ENCODE peak calls at places on chromosomes 2 and 18, in seven cellular contexts. Y is ovary, J is AG10803, K is A549, E is colonic mucosa, V is GM23338, I is tibial artery. Z is an unnamed sample.

GRCh38 chr2:149033716-149034115 is 4.8 kb upstream of the LYPD6B start:
- DNase-seq in I (no peak), V (peak), J (no peak), Y (no peak), E (peak), K (no peak), Z (no peak)

GRCh38 chr2:72141881-72142742 is 5.5 kb downstream of the CYP26B1 start:
- DNase-seq in E (no peak), I (no peak), K (no peak), J (no peak), Y (peak), V (no peak), Z (no peak)

GRCh38 chr2:40451926-40452605 is at the start of gene SLC8A1:
- DNase-seq in I (no peak), V (peak), K (peak), Y (peak), E (no peak), J (peak), Z (no peak)

GRCh38 chr2:203797363-203798111 is 70.0 kb upstream of the CTLA4 start:
- DNase-seq in E (no peak), K (no peak), I (no peak), J (peak), Y (no peak), V (no peak), Z (no peak)

GRCh38 chr2:207749873-207750272 is 19.8 kb downstream of the FZD5 start:
- DNase-seq in V (no peak), K (no peak), J (no peak), Y (no peak), I (no peak), E (no peak), Z (no peak)

GRCh38 chr2:121330921-121331320 is 45.9 kb upstream of the TFCP2L1 start:
- DNase-seq in J (no peak), E (no peak), V (no peak), I (no peak), K (no peak), Y (no peak), Z (no peak)

GRCh38 chr2:15907461-15908324 is 32.7 kb upstream of the MYCN start:
- DNase-seq in Y (no peak), V (no peak), I (no peak), E (no peak), J (no peak), K (no peak), Z (no peak)

GRCh38 chr18:13493071-13493470 is 233.3 kb downstream of the FAM210A start:
- DNase-seq in E (no peak), Y (no peak), K (no peak), V (no peak), J (no peak), I (no peak), Z (no peak)

GRCh38 chr2:23658466-23658942 is 268.4 kb downstream of the ATAD2B start:
- DNase-seq in J (no peak), Y (no peak), K (no peak), E (peak), V (no peak), I (no peak), Z (no peak)

GRCh38 chr18:51643483-51643882 is 446.0 kb upstream of the MEX3C start:
- DNase-seq in E (no peak), Y (no peak), K (no peak), V (no peak), I (no peak), J (no peak), Z (no peak)

GRCh38 chr2:145739679-145740078 is 1219.8 kb upstream of the ZEB2 start:
- DNase-seq in I (no peak), V (no peak), K (no peak), Y (no peak), J (no peak), E (no peak), Z (no peak)

GRCh38 chr18:74510770-74511095 is 14.6 kb downstream of the CNDP2 start:
- DNase-seq in K (no peak), V (no peak), E (no peak), J (no peak), I (no peak), Y (no peak), Z (no peak)

GRCh38 chr2:218072478-218073024 is 3.5 kb downstream of the RUFY4 start:
- DNase-seq in J (no peak), K (no peak), V (no peak), E (no peak), I (no peak), Y (no peak), Z (no peak)

GRCh38 chr2:85741211-85741610 is 12.6 kb upstream of the ATOH8 start:
- DNase-seq in Y (no peak), E (no peak), I (peak), K (peak), V (no peak), J (no peak), Z (no peak)

GRCh38 chr2:17518212-17519154 is at the start of gene RAD51AP2:
- DNase-seq in J (peak), V (peak), I (peak), K (peak), Y (peak), E (peak), Z (no peak)

GRCh38 chr2:152098033-152098797 is 629 bp downstream of the CACNB4 start:
- DNase-seq in I (peak), V (peak), J (no peak), E (peak), K (peak), Y (peak), Z (no peak)

GRCh38 chr2:226647626-226648518 is 151.7 kb downstream of the IRS1 start:
- DNase-seq in I (no peak), Y (no peak), E (no peak), V (no peak), J (no peak), K (no peak), Z (no peak)

GRCh38 chr2:73257021-73257420 is 22.9 kb downstream of the CCT7 start:
- DNase-seq in J (no peak), Y (no peak), I (no peak), V (no peak), K (no peak), E (no peak), Z (no peak)

GRCh38 chr18:8389391-8390340 is 219.6 kb upstream of the RAB12 start:
- DNase-seq in V (peak), I (peak), Y (peak), E (peak), J (peak), K (peak), Z (peak)

GRCh38 chr2:149090706-149091105 is 52.2 kb downstream of the LYPD6B start:
- DNase-seq in Y (no peak), I (no peak), E (no peak), V (no peak), K (no peak), J (peak), Z (no peak)

GRCh38 chr2:30656079-30656478 is 151.2 kb downstream of the CAPN13 start:
- DNase-seq in Y (no peak), V (no peak), E (no peak), I (no peak), J (peak), K (no peak), Z (no peak)

GRCh38 chr2:222391866-222392265 is 32.5 kb upstream of the SGPP2 start:
- DNase-seq in V (no peak), J (no peak), K (no peak), E (no peak), I (no peak), Y (no peak), Z (no peak)

GRCh38 chr2:119489232-119489952 is 34.9 kb downstream of the SCTR start:
- DNase-seq in K (no peak), V (no peak), Y (no peak), J (no peak), I (no peak), E (peak), Z (no peak)

GRCh38 chr2:197092431-197092830 is 165.9 kb upstream of the PGAP1 start:
- DNase-seq in I (no peak), E (peak), K (no peak), J (peak), V (no peak), Y (peak), Z (no peak)

GRCh38 chr2:85549095-85549494 is 10.1 kb downstream of the MAT2A start:
- DNase-seq in J (no peak), E (no peak), K (no peak), V (no peak), Y (no peak), I (no peak), Z (no peak)

GRCh38 chr2:143701785-143702184 is 572.6 kb downstream of the ARHGAP15 start:
- DNase-seq in E (no peak), K (no peak), I (no peak), Y (no peak), J (no peak), V (no peak), Z (no peak)

GRCh38 chr2:212554233-212554632 is 15.6 kb upstream of the ERBB4 start:
- DNase-seq in J (no peak), Y (no peak), E (no peak), I (no peak), V (peak), K (no peak), Z (no peak)

GRCh38 chr2:214810670-214811069 is 1.2 kb upstream of the BARD1 start:
- DNase-seq in E (peak), J (no peak), I (no peak), Y (peak), K (no peak), V (peak), Z (no peak)

GRCh38 chr2:55511508-55512124 is 7.9 kb upstream of the CFAP36 start:
- DNase-seq in E (no peak), J (peak), K (peak), Y (no peak), I (no peak), V (peak), Z (no peak)

GRCh38 chr2:149063177-149063576 is 24.7 kb downstream of the LYPD6B start:
- DNase-seq in V (no peak), I (no peak), Y (no peak), E (peak), K (no peak), J (no peak), Z (no peak)

GRCh38 chr2:177212106-177212894 is at the start of gene HNRNPA3:
- DNase-seq in J (peak), K (peak), V (peak), Y (peak), E (peak), I (peak), Z (peak)

GRCh38 chr2:133982231-133982630 is 271.6 kb upstream of the MGAT5 start:
- DNase-seq in Y (no peak), J (no peak), E (peak), V (no peak), K (no peak), I (no peak), Z (no peak)

GRCh38 chr2:99940963-99941362 is 201.4 kb downstream of the AFF3 start:
- DNase-seq in V (no peak), Y (peak), K (no peak), E (no peak), J (peak), I (no peak), Z (peak)

GRCh38 chr18:49021433-49022129 is 70.8 kb upstream of the SMAD7 start:
- DNase-seq in I (no peak), J (peak), E (peak), V (peak), K (no peak), Y (no peak), Z (no peak)

DNA sequence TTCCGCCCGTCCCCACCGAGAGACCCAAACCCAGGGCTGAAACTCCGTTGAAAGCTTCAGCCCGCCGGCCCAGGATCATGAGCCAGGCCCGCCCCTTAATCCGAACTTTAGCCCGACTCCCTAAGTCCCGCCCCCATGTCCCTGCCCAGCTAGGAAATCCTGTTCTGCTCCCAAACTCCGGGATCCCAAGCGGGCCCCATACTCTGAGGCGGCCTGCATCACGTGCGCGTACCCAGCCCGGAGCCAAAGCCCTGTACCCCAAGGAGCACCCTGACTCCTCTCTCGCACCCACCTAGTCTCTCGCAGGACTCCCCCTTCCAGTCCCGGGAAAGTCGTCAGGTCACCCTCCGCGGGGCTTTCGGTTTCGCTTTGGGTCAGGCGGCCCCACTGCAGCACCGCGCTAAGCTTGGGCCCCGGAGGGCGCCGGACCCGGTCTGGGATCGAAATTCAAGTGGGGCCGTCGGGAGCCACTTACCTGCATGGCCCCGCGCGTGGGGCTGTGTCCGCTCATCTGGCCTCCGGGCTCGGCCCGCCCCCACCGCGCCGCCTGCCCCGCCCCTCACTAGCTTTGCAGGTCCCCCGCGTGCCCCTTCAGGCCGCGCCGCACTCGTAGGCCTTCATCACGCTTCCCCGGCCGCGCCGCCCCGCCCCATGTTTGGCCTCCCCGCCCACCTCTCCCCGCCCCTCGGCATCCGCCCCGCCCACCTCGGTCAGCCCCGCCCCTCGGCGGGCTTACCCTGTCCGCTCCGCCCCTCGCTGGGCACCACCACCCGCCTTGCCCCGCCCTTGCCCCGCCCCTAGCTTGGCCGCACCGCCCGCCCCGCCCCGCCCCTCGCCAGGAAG is at the start of gene DNPEP:
- DNase-seq in Y (peak), E (peak), V (peak), K (peak), I (peak), J (peak), Z (no peak)
- H3K4me3 ChIP-seq in Y (peak), E (peak), V (peak), K (peak), I (peak), J (peak), Z (peak)

DNA sequence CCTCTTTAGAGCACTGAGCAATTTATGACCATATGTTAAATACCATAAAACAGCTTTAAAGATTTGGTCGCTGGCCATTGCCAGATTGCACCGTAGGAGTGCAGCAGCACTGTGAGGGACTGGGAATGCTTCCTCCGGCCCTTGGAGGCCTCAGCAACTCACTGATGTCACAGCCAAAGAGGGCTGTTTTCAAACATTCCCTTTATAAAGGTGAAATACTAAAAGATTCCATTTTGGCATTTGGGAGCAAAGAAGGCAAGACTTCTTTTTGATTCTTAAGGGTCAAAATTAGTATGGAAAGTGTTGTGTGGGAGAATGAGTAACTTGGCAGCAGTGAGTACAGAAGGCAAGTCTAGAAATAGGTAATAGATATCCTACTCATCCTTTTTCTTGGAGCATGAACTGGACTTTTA is 63.7 kb downstream of the BABAM2 start:
- DNase-seq in E (no peak), K (no peak), V (no peak), J (peak), I (no peak), Y (no peak), Z (no peak)
- TF ChIP-seq CTCF in E (no peak), K (no peak), V (no peak), J (no peak), I (no peak), Y (no peak), Z (no peak)

DNA sequence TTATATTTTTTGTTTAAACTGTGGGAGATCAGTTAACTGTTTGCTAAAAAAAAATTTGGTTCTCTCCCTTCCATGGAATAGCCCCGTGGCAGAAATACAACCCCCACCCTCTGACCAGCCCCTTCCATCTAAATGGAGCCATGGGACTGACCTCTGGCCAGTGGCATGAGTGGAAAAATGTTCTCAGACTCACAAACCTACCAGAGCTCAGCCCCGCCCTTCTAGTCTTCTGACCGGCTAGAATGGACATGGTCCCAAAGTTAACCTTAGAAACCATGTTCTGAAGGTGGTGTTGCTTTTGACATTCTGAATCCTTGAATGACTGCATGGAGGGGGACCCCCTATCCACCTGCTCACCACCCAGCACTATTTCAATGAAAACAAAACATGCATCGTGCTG is 1.3 kb upstream of the CHRNA1 start:
- DNase-seq in I (no peak), Y (no peak), E (no peak), J (no peak), K (no peak), V (no peak), Z (no peak)
- H3K4me3 ChIP-seq in I (no peak), Y (no peak), E (no peak), J (no peak), K (no peak), V (no peak), Z (no peak)

GRCh38 chr2:233404227-233404626 is 49.9 kb downstream of the DGKD start:
- DNase-seq in Y (no peak), E (peak), J (no peak), V (peak), I (no peak), K (peak), Z (no peak)
- TF ChIP-seq CTCF in Y (no peak), E (peak), J (peak), V (peak), I (peak), K (peak), Z (peak)

DNA sequence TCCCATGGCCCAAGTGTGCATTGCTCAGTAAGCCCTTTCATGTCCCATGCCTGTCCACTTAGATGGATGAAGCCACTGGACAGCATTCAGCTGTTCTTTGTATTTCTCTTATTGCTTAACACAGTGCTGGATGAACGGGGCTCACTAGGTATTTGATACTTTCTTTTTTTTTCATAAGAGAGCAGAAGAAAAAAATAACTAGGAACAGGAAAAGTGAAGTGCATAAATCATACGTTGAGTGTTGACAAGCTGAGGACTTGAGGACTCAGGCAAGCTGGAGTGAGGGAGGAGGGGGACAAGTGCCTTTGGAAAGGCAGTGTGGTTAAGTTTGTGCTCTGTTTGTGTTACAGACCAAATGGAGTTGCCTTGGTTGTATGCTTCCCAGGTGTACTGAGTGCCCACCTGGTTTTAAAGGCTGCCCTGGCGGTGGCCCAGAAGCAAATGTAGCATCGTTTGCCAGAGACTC is 240.8 kb downstream of the PRKCE start:
- DNase-seq in I (no peak), E (no peak), V (no peak), K (no peak), J (no peak), Y (no peak), Z (no peak)
- H3K4me3 ChIP-seq in I (no peak), E (no peak), V (no peak), K (no peak), J (peak), Y (no peak), Z (no peak)

Z was measured in LNCaP clone FGC.